ENCODE peak calls at places on chromosomes 7 and 10, in six cellular contexts. H is testis, K is GM12878, Y is lung, A is cardiac muscle cell, I is WERI-Rb-1. V is an unnamed sample.

GRCh38 chr10:24427678-24428409 is 218.9 kb downstream of the KIAA1217 start:
- DNase-seq in H (no peak), K (no peak), Y (no peak), A (no peak), I (no peak), V (no peak)

GRCh38 chr10:6140965-6141295 is 52.1 kb downstream of the RBM17 start:
- DNase-seq in H (no peak), K (no peak), Y (no peak), A (no peak), I (no peak), V (no peak)

GRCh38 chr7:128266891-128267839 is 26.1 kb downstream of the LEP start:
- DNase-seq in H (peak), K (no peak), Y (peak), A (peak), I (peak), V (no peak)

GRCh38 chr7:105691692-105692564 is 110.6 kb upstream of the EFCAB10 start:
- DNase-seq in H (peak), K (no peak), Y (peak), A (no peak), I (no peak), V (peak)

GRCh38 chr7:119959811-119960210 is 313.2 kb upstream of the KCND2 start:
- DNase-seq in H (no peak), K (no peak), Y (no peak), A (no peak), I (no peak), V (no peak)

GRCh38 chr7:30750010-30750409 is 1.9 kb upstream of the INMT start:
- DNase-seq in H (no peak), K (no peak), Y (no peak), A (no peak), I (no peak), V (no peak)

GRCh38 chr10:103828587-103829186 is 26.7 kb downstream of the SH3PXD2A start:
- DNase-seq in H (no peak), K (no peak), Y (no peak), A (no peak), I (no peak), V (no peak)

GRCh38 chr7:50068850-50069551 is 24.0 kb downstream of the ZPBP start:
- DNase-seq in H (no peak), K (peak), Y (no peak), A (no peak), I (no peak), V (no peak)

GRCh38 chr10:69337312-69338132 is 59.2 kb downstream of the HK1 start:
- DNase-seq in H (no peak), K (no peak), Y (peak), A (no peak), I (no peak), V (no peak)

GRCh38 chr10:58622286-58622685 is 109.6 kb downstream of the BICC1 start:
- DNase-seq in H (no peak), K (no peak), Y (no peak), A (no peak), I (no peak), V (no peak)

GRCh38 chr7:151822541-151823181 is 54.3 kb downstream of the PRKAG2 start:
- DNase-seq in H (no peak), K (no peak), Y (no peak), A (no peak), I (no peak), V (no peak)

GRCh38 chr10:132110091-132110490 is 44.3 kb downstream of the JAKMIP3 start:
- DNase-seq in H (no peak), K (no peak), Y (no peak), A (no peak), I (peak), V (no peak)

GRCh38 chr10:17035446-17035845 is 94.2 kb downstream of the CUBN start:
- DNase-seq in H (no peak), K (no peak), Y (no peak), A (no peak), I (no peak), V (no peak)

GRCh38 chr7:23377134-23377533 is 78.0 kb downstream of the MALSU1 start:
- DNase-seq in H (no peak), K (no peak), Y (no peak), A (no peak), I (no peak), V (no peak)

GRCh38 chr7:99129536-99129935 is 14.4 kb downstream of the SMURF1 start:
- DNase-seq in H (no peak), K (no peak), Y (no peak), A (no peak), I (no peak), V (no peak)

GRCh38 chr10:8070440-8070839 is 16.0 kb downstream of the GATA3 start:
- DNase-seq in H (no peak), K (no peak), Y (no peak), A (no peak), I (no peak), V (no peak)

GRCh38 chr10:112832361-112832878 is 117.6 kb upstream of the TCF7L2 start:
- DNase-seq in H (no peak), K (no peak), Y (no peak), A (no peak), I (no peak), V (no peak)

GRCh38 chr7:35781200-35781701 is 19.6 kb upstream of the SEPTIN7 start:
- DNase-seq in H (no peak), K (no peak), Y (no peak), A (no peak), I (no peak), V (no peak)

GRCh38 chr7:35777121-35777520 is 23.7 kb upstream of the SEPTIN7 start:
- DNase-seq in H (no peak), K (no peak), Y (no peak), A (no peak), I (no peak), V (no peak)

GRCh38 chr7:35780070-35780469 is 20.8 kb upstream of the SEPTIN7 start:
- DNase-seq in H (no peak), K (no peak), Y (no peak), A (no peak), I (no peak), V (no peak)

GRCh38 chr7:35773994-35774393 is 26.9 kb upstream of the SEPTIN7 start:
- DNase-seq in H (no peak), K (no peak), Y (no peak), A (no peak), I (no peak), V (no peak)

GRCh38 chr7:35776686-35777085 is 24.2 kb upstream of the SEPTIN7 start:
- DNase-seq in H (no peak), K (no peak), Y (no peak), A (no peak), I (no peak), V (no peak)
- TF ChIP-seq CTCF in H (no peak), K (no peak), Y (no peak), A (no peak), I (no peak), V (no peak)

GRCh38 chr7:14137676-14138075 is 148.2 kb upstream of the ETV1 start:
- DNase-seq in H (no peak), K (no peak), Y (no peak), A (no peak), I (no peak), V (no peak)
- TF ChIP-seq CTCF in H (no peak), K (no peak), Y (no peak), A (no peak), I (no peak), V (no peak)

DNA sequence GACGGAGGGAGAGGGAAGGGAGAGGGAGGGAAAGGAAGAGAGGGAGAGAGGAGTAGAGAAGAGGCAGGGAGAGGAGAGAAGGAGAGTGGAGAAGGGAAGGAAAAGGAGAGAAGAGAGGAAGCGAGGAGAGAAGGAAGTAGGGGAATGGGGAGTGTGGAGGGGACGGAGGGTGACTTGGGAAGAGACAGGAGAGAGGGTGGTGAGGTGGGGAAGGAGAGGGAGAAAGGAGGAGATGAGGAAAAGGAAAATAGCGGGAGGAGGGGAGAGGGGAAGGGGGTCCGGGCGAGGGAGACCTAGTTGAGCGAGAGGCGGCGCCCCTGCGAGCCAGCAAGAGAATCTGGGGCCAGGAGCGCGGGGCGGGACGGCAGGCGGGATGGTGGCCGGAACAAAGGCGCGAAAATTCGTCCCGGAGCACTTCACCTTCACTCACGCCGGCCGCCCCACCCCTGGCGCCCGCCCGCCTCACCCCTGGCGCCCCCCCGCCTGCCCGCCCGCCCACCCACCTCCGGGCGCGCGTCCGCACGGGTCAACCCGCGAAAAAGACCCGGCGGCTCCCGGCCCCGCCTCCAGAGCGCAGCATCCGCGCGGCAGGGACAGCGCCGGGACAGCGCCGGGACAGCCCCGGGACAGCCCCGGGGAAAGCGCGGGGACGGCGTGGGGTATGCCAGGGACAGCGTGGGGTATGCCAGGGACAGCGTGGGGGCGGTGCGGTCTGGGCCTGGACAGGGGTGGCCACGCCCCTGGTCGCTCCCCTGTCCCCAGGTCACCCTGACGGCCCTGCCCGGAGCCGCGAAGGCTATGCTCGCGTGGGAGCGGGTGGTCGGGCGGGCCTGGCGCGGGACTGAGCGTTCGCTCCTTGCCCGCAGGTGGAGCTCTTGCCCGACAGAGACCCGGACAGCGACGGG is 4.2 kb downstream of the VSTM2A start:
- DNase-seq in H (peak), K (no peak), Y (no peak), A (peak), I (peak), V (no peak)
- TF ChIP-seq CTCF in H (no peak), K (no peak), Y (no peak), A (no peak), I (peak), V (no peak)

GRCh38 chr10:75236178-75236825 is 545 bp upstream of the COMTD1 start:
- DNase-seq in H (no peak), K (no peak), Y (no peak), A (no peak), I (no peak), V (no peak)
- TF ChIP-seq CTCF in H (no peak), K (no peak), Y (no peak), A (no peak), I (no peak), V (peak)

GRCh38 chr10:114547466-114547865 is 110.6 kb downstream of the ABLIM1 start:
- DNase-seq in H (no peak), K (no peak), Y (no peak), A (no peak), I (no peak), V (no peak)

GRCh38 chr10:114548662-114549061 is 109.4 kb downstream of the ABLIM1 start:
- DNase-seq in H (peak), K (no peak), Y (no peak), A (peak), I (peak), V (no peak)

GRCh38 chr10:114551310-114551972 is 106.6 kb downstream of the ABLIM1 start:
- DNase-seq in H (peak), K (no peak), Y (peak), A (no peak), I (no peak), V (no peak)

GRCh38 chr10:114552050-114552449 is 106.0 kb downstream of the ABLIM1 start:
- DNase-seq in H (no peak), K (no peak), Y (no peak), A (no peak), I (no peak), V (no peak)

GRCh38 chr10:114550756-114551290 is 107.3 kb downstream of the ABLIM1 start:
- DNase-seq in H (no peak), K (no peak), Y (no peak), A (peak), I (no peak), V (no peak)
- TF ChIP-seq CTCF in H (peak), K (peak), Y (peak), A (peak), I (no peak), V (peak)